ENCODE peak calls at places on chromosome X, in nine cellular contexts. J is tibial nerve, A is NB4, I is esophagus muscularis mucosa, C is A549, N is IMR-90, K is upper lobe of left lung, P is spleen, V is HepG2. Y is an unnamed sample.

GRCh38 chrX:104419211-104419610 is 146.8 kb upstream of the IL1RAPL2 start:
- DNase-seq in J (no peak), A (no peak), I (no peak), C (no peak), N (no peak), K (no peak), P (no peak), V (no peak), Y (peak)

GRCh38 chrX:136146614-136147319 is 566 bp upstream of the FHL1 start:
- DNase-seq in J (no peak), A (peak), I (no peak), C (no peak), N (no peak), K (no peak), P (peak), V (no peak), Y (no peak)

GRCh38 chrX:134753185-134754008 is 95.1 kb upstream of the PLAC1 start:
- DNase-seq in J (no peak), A (peak), I (no peak), C (peak), N (peak), K (no peak), P (no peak), V (peak), Y (no peak)

GRCh38 chrX:54496517-54496852 is 451 bp upstream of the FGD1 start:
- DNase-seq in J (no peak), A (no peak), I (no peak), C (no peak), N (no peak), K (no peak), P (no peak), V (no peak), Y (no peak)

GRCh38 chrX:2954541-2954940 is 25.4 kb upstream of the ARSD start:
- DNase-seq in J (no peak), A (no peak), I (no peak), C (no peak), N (no peak), K (no peak), P (no peak), V (no peak), Y (no peak)

GRCh38 chrX:78019586-78020483 is 50.4 kb upstream of the PGAM4 start:
- DNase-seq in J (no peak), A (no peak), I (no peak), C (no peak), N (no peak), K (no peak), P (no peak), V (no peak), Y (no peak)

GRCh38 chrX:136386821-136387220 is 86.1 kb downstream of the ADGRG4 start:
- DNase-seq in J (no peak), A (no peak), I (no peak), C (no peak), N (no peak), K (no peak), P (no peak), V (no peak), Y (no peak)

GRCh38 chrX:130091976-130092522 is 18.2 kb downstream of the ELF4 start:
- DNase-seq in J (no peak), A (peak), I (no peak), C (no peak), N (no peak), K (peak), P (peak), V (peak), Y (peak)

GRCh38 chrX:8306296-8306975 is 135.4 kb upstream of the VCX2 start:
- DNase-seq in J (no peak), A (no peak), I (no peak), C (no peak), N (no peak), K (no peak), P (no peak), V (no peak), Y (no peak)

GRCh38 chrX:68821616-68822015 is 7.2 kb upstream of the EFNB1 start:
- DNase-seq in J (no peak), A (no peak), I (no peak), C (no peak), N (no peak), K (peak), P (no peak), V (no peak), Y (no peak)

GRCh38 chrX:87272491-87272890 is 245.1 kb upstream of the KLHL4 start:
- DNase-seq in J (no peak), A (no peak), I (no peak), C (no peak), N (no peak), K (no peak), P (no peak), V (no peak), Y (no peak)

GRCh38 chrX:17414057-17414658 is 39.2 kb downstream of the NHS start:
- DNase-seq in J (no peak), A (no peak), I (no peak), C (no peak), N (no peak), K (no peak), P (no peak), V (no peak), Y (peak)
- H3K4me3 ChIP-seq in J (no peak), A (no peak), I (no peak), C (no peak), N (no peak), K (no peak), P (no peak), V (no peak), Y (no peak)

GRCh38 chrX:14963447-14964236 is 90.4 kb downstream of the MOSPD2 start:
- DNase-seq in J (no peak), A (no peak), I (no peak), C (peak), N (peak), K (no peak), P (no peak), V (no peak), Y (no peak)

DNA sequence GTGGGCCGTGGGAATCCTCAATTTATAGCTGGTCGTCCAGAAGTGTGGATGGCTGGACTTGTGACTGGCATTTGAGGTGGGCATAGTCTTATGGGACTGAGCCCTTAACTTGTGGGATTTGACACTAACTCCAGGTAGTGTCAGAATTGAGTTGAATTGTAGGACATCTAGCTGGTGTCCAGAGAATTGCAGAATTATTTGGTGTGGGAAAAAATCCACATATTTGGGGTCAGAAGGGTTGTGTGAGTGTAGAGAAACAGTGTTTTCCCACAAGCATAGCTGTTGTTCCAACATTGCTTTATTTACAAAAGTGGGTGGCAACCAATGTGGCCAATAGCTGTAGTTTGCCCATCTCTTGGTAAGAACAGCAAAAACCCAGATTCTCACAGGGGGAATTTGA is 91.3 kb downstream of the MOSPD2 start:
- DNase-seq in J (no peak), A (no peak), I (no peak), C (peak), N (peak), K (no peak), P (no peak), V (no peak), Y (no peak)
- TF ChIP-seq CTCF in J (no peak), A (no peak), I (no peak), C (no peak), N (peak), K (no peak), P (no peak), V (peak), Y (no peak)

DNA sequence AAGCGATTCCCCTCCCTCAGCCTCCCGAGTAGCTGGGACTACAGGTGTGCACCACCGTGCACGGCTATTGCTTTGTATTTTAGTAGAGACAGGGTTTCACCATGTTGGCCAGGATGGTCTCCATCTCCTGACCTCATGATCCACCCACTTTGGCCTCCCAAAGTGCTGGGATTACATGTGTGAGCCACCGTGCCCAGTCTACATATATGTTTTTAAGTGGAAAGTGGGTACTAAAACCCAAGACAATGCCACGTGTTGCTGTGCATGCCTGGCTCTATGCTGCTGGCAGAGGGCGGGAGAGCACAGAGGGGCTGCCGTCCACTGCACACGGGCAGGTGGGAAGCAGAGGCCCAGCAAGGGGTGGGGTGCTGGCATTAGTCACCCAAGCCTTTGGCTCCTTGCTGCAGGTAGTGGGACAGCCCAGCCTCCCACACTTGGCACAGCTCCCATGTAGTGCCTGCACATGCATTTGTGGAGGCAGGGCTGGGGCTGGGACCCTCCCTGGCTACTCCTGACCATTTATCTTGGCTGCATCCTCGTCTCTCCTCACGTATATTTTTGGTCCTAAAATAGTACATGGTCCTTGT is 3.5 kb downstream of the EMD start:
- DNase-seq in J (no peak), A (no peak), I (no peak), C (no peak), N (no peak), K (no peak), P (no peak), V (no peak), Y (no peak)
- TF ChIP-seq POLR2A in J (no peak), A (no peak), I (no peak), C (no peak), N (no peak), K (no peak), P (no peak), V (no peak), Y (no peak)

DNA sequence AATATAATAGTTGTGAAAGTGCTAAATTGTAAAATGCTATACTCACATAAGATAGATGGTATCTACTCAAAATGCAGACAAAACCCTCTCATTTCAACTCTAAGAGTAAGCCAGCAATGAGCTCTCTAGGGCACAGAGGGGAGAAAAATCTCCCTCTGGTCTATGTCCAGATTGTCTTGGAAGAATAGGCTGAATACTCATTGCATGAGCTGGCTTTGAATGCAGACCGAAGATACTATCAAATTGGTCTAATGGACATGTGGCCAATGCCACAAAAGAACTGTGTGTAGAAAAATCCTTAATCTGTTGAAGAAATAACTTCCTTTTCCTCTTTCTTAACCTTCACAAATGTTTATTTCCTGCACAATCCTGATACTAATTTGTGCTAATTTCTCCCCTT is 3.5 kb downstream of the ZXDA start:
- DNase-seq in J (no peak), A (no peak), I (no peak), C (no peak), N (peak), K (no peak), P (no peak), V (no peak), Y (no peak)
- H3K4me3 ChIP-seq in J (no peak), A (peak), I (no peak), C (no peak), N (no peak), K (no peak), P (no peak), V (no peak), Y (no peak)

DNA sequence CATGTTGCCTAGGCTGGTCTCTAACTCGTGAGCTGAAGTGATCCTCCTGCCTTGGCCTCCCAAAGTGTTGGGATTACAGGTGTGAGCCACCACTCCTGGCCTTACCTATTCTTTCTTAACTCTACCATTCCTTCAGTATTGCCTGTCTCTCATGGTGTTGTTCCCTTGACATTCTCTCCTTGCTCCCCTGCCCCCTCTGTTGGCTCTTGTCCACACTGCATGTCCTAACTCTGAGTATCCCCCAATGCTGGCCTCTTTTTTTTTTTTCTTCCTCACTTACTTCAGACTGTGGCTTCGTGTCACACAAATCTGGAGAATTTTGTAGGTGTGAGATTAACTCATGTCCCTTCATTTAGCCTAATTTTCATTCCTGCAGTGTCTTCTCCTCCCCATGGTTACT is 22.9 kb upstream of the FRMPD4 start:
- DNase-seq in J (no peak), A (peak), I (no peak), C (peak), N (no peak), K (no peak), P (no peak), V (no peak), Y (no peak)
- TF ChIP-seq CTCF in J (no peak), A (peak), I (no peak), C (no peak), N (no peak), K (no peak), P (no peak), V (no peak), Y (no peak)

GRCh38 chrX:66000178-66000577 is 39.7 kb downstream of the VSIG4 start:
- DNase-seq in J (no peak), A (no peak), I (no peak), C (no peak), N (no peak), K (no peak), P (no peak), V (no peak), Y (no peak)

GRCh38 chrX:65997978-65998717 is 41.7 kb downstream of the VSIG4 start:
- DNase-seq in J (no peak), A (peak), I (no peak), C (no peak), N (no peak), K (peak), P (no peak), V (no peak), Y (no peak)

GRCh38 chrX:66000628-66001275 is 39.1 kb downstream of the VSIG4 start:
- DNase-seq in J (no peak), A (peak), I (no peak), C (no peak), N (no peak), K (no peak), P (no peak), V (no peak), Y (no peak)

GRCh38 chrX:65999029-65999562 is 40.8 kb downstream of the VSIG4 start:
- DNase-seq in J (no peak), A (peak), I (no peak), C (no peak), N (no peak), K (no peak), P (no peak), V (no peak), Y (no peak)

GRCh38 chrX:65999563-66000148 is 40.2 kb downstream of the VSIG4 start:
- DNase-seq in J (no peak), A (peak), I (no peak), C (no peak), N (no peak), K (no peak), P (no peak), V (no peak), Y (no peak)
- TF ChIP-seq POLR2A in J (no peak), A (no peak), I (no peak), C (no peak), N (no peak), K (no peak), P (no peak), V (no peak), Y (no peak)

GRCh38 chrX:47637546-47638195 is 7.9 kb upstream of the CFP start:
- DNase-seq in J (no peak), A (no peak), I (no peak), C (no peak), N (no peak), K (peak), P (peak), V (no peak), Y (no peak)
- H3K4me3 ChIP-seq in J (peak), A (no peak), I (peak), C (no peak), N (no peak), K (peak), P (peak), V (no peak), Y (no peak)

Y was measured in lower leg skin.